ENCODE peak calls at places on chromosomes 13 and 19, in nine cellular contexts. One of them, this sample, is unnamed.
A peak's percentile ranks its signal among the peaks of the same experiment; 100 is the strongest.

GRCh38 chr19:49071860-49072547 is 495 bp downstream of the KCNA7 start:
- DNase-seq in neural crest cell: peak; percentile 46
- DNase-seq in A549: no peak
- DNase-seq in activated CD8-positive, alpha-beta memory T cell treated with anti-CD3 and anti-CD28 coated beads for 4 hours: no peak
- DNase-seq in NAMALWA: no peak
- DNase-seq in fibroblast of mammary gland: no peak
- DNase-seq in COLO829: no peak
- DNase-seq in activated CD4-positive, alpha-beta T cell treated with anti-CD3 and anti-CD28 coated beads, Interleukin-2, amount 50 U/mL, for 1 hour: no peak
- DNase-seq in stimulated activated CD4-positive, alpha-beta T cell treated with anti-CD3 and anti-CD28 coated beads, TNF-alpha, amount 100 ng/mL, for 48 hours: no peak
- DNase-seq in this sample: no peak

GRCh38 chr13:41780736-41781708 is 179.9 kb downstream of the VWA8 start:
- DNase-seq in fibroblast of mammary gland: peak; percentile 77
- DNase-seq in activated CD8-positive, alpha-beta memory T cell treated with anti-CD3 and anti-CD28 coated beads for 4 hours: no peak
- DNase-seq in stimulated activated CD4-positive, alpha-beta T cell treated with anti-CD3 and anti-CD28 coated beads, TNF-alpha, amount 100 ng/mL, for 48 hours: no peak
- DNase-seq in NAMALWA: no peak
- DNase-seq in COLO829: peak; percentile 57
- DNase-seq in neural crest cell: no peak
- DNase-seq in activated CD4-positive, alpha-beta T cell treated with anti-CD3 and anti-CD28 coated beads, Interleukin-2, amount 50 U/mL, for 1 hour: no peak
- DNase-seq in A549: peak; percentile 19
- DNase-seq in this sample: no peak

GRCh38 chr13:105773887-105774538 is 761.4 kb downstream of the EFNB2 start:
- DNase-seq in NAMALWA: no peak
- DNase-seq in stimulated activated CD4-positive, alpha-beta T cell treated with anti-CD3 and anti-CD28 coated beads, TNF-alpha, amount 100 ng/mL, for 48 hours: no peak
- DNase-seq in activated CD8-positive, alpha-beta memory T cell treated with anti-CD3 and anti-CD28 coated beads for 4 hours: no peak
- DNase-seq in fibroblast of mammary gland: peak; percentile 4
- DNase-seq in neural crest cell: no peak
- DNase-seq in A549: peak; percentile 33
- DNase-seq in COLO829: peak; percentile 20
- DNase-seq in activated CD4-positive, alpha-beta T cell treated with anti-CD3 and anti-CD28 coated beads, Interleukin-2, amount 50 U/mL, for 1 hour: no peak
- DNase-seq in this sample: no peak

GRCh38 chr19:3868770-3869456 is at the start of gene ZFR2:
- DNase-seq in NAMALWA: peak; percentile 64
- DNase-seq in COLO829: no peak
- DNase-seq in stimulated activated CD4-positive, alpha-beta T cell treated with anti-CD3 and anti-CD28 coated beads, TNF-alpha, amount 100 ng/mL, for 48 hours: peak; percentile 4
- DNase-seq in activated CD4-positive, alpha-beta T cell treated with anti-CD3 and anti-CD28 coated beads, Interleukin-2, amount 50 U/mL, for 1 hour: peak; percentile 16
- DNase-seq in A549: peak; percentile 22
- DNase-seq in fibroblast of mammary gland: no peak
- DNase-seq in neural crest cell: peak; percentile 20
- DNase-seq in activated CD8-positive, alpha-beta memory T cell treated with anti-CD3 and anti-CD28 coated beads for 4 hours: no peak
- DNase-seq in this sample: peak; percentile 59

GRCh38 chr13:111267205-111267604 is 53.2 kb upstream of the TEX29 start:
- DNase-seq in NAMALWA: no peak
- DNase-seq in activated CD8-positive, alpha-beta memory T cell treated with anti-CD3 and anti-CD28 coated beads for 4 hours: no peak
- DNase-seq in activated CD4-positive, alpha-beta T cell treated with anti-CD3 and anti-CD28 coated beads, Interleukin-2, amount 50 U/mL, for 1 hour: no peak
- DNase-seq in A549: no peak
- DNase-seq in stimulated activated CD4-positive, alpha-beta T cell treated with anti-CD3 and anti-CD28 coated beads, TNF-alpha, amount 100 ng/mL, for 48 hours: no peak
- DNase-seq in fibroblast of mammary gland: no peak
- DNase-seq in neural crest cell: no peak
- DNase-seq in COLO829: no peak
- DNase-seq in this sample: no peak

GRCh38 chr13:108962652-108963051 is 333.2 kb downstream of the MYO16 start:
- DNase-seq in fibroblast of mammary gland: no peak
- DNase-seq in NAMALWA: no peak
- DNase-seq in stimulated activated CD4-positive, alpha-beta T cell treated with anti-CD3 and anti-CD28 coated beads, TNF-alpha, amount 100 ng/mL, for 48 hours: no peak
- DNase-seq in neural crest cell: no peak
- DNase-seq in COLO829: no peak
- DNase-seq in A549: peak; percentile 22
- DNase-seq in activated CD4-positive, alpha-beta T cell treated with anti-CD3 and anti-CD28 coated beads, Interleukin-2, amount 50 U/mL, for 1 hour: no peak
- DNase-seq in activated CD8-positive, alpha-beta memory T cell treated with anti-CD3 and anti-CD28 coated beads for 4 hours: no peak
- DNase-seq in this sample: no peak

GRCh38 chr13:92487238-92487637 is 739.4 kb upstream of the GPC6 start:
- DNase-seq in activated CD8-positive, alpha-beta memory T cell treated with anti-CD3 and anti-CD28 coated beads for 4 hours: no peak
- DNase-seq in A549: no peak
- DNase-seq in NAMALWA: no peak
- DNase-seq in activated CD4-positive, alpha-beta T cell treated with anti-CD3 and anti-CD28 coated beads, Interleukin-2, amount 50 U/mL, for 1 hour: no peak
- DNase-seq in COLO829: no peak
- DNase-seq in neural crest cell: no peak
- DNase-seq in stimulated activated CD4-positive, alpha-beta T cell treated with anti-CD3 and anti-CD28 coated beads, TNF-alpha, amount 100 ng/mL, for 48 hours: no peak
- DNase-seq in fibroblast of mammary gland: no peak
- DNase-seq in this sample: no peak

GRCh38 chr19:27966390-27966816 is 1246.5 kb downstream of the UQCRFS1 start:
- DNase-seq in NAMALWA: peak; percentile 53
- DNase-seq in activated CD8-positive, alpha-beta memory T cell treated with anti-CD3 and anti-CD28 coated beads for 4 hours: no peak
- DNase-seq in fibroblast of mammary gland: peak; percentile 27
- DNase-seq in A549: peak; percentile 31
- DNase-seq in neural crest cell: no peak
- DNase-seq in activated CD4-positive, alpha-beta T cell treated with anti-CD3 and anti-CD28 coated beads, Interleukin-2, amount 50 U/mL, for 1 hour: no peak
- DNase-seq in COLO829: peak; percentile 24
- DNase-seq in stimulated activated CD4-positive, alpha-beta T cell treated with anti-CD3 and anti-CD28 coated beads, TNF-alpha, amount 100 ng/mL, for 48 hours: no peak
- DNase-seq in this sample: no peak

GRCh38 chr13:105442941-105443340 is 1092.5 kb downstream of the EFNB2 start:
- DNase-seq in activated CD4-positive, alpha-beta T cell treated with anti-CD3 and anti-CD28 coated beads, Interleukin-2, amount 50 U/mL, for 1 hour: no peak
- DNase-seq in fibroblast of mammary gland: peak; percentile 99
- DNase-seq in NAMALWA: no peak
- DNase-seq in activated CD8-positive, alpha-beta memory T cell treated with anti-CD3 and anti-CD28 coated beads for 4 hours: no peak
- DNase-seq in COLO829: peak; percentile 63
- DNase-seq in A549: peak; percentile 87
- DNase-seq in neural crest cell: no peak
- DNase-seq in stimulated activated CD4-positive, alpha-beta T cell treated with anti-CD3 and anti-CD28 coated beads, TNF-alpha, amount 100 ng/mL, for 48 hours: no peak
- DNase-seq in this sample: no peak

GRCh38 chr19:48926909-48927308 is 6.6 kb upstream of the DHDH start:
- DNase-seq in activated CD8-positive, alpha-beta memory T cell treated with anti-CD3 and anti-CD28 coated beads for 4 hours: no peak
- DNase-seq in A549: peak; percentile 87
- DNase-seq in neural crest cell: no peak
- DNase-seq in NAMALWA: no peak
- DNase-seq in fibroblast of mammary gland: peak; percentile 100
- DNase-seq in stimulated activated CD4-positive, alpha-beta T cell treated with anti-CD3 and anti-CD28 coated beads, TNF-alpha, amount 100 ng/mL, for 48 hours: no peak
- DNase-seq in activated CD4-positive, alpha-beta T cell treated with anti-CD3 and anti-CD28 coated beads, Interleukin-2, amount 50 U/mL, for 1 hour: no peak
- DNase-seq in COLO829: peak; percentile 97
- DNase-seq in this sample: no peak

GRCh38 chr19:42099336-42099925 is 23.5 kb downstream of the ZNF574 start:
- DNase-seq in stimulated activated CD4-positive, alpha-beta T cell treated with anti-CD3 and anti-CD28 coated beads, TNF-alpha, amount 100 ng/mL, for 48 hours: no peak
- DNase-seq in A549: no peak
- DNase-seq in activated CD8-positive, alpha-beta memory T cell treated with anti-CD3 and anti-CD28 coated beads for 4 hours: no peak
- DNase-seq in NAMALWA: no peak
- DNase-seq in neural crest cell: no peak
- DNase-seq in fibroblast of mammary gland: no peak
- DNase-seq in COLO829: no peak
- DNase-seq in activated CD4-positive, alpha-beta T cell treated with anti-CD3 and anti-CD28 coated beads, Interleukin-2, amount 50 U/mL, for 1 hour: no peak
- DNase-seq in this sample: no peak

GRCh38 chr13:49300716-49301589 is 53.2 kb downstream of the CDADC1 start:
- DNase-seq in activated CD4-positive, alpha-beta T cell treated with anti-CD3 and anti-CD28 coated beads, Interleukin-2, amount 50 U/mL, for 1 hour: peak; percentile 51
- DNase-seq in A549: peak; percentile 66
- DNase-seq in neural crest cell: peak; percentile 28
- DNase-seq in NAMALWA: peak; percentile 90
- DNase-seq in fibroblast of mammary gland: peak; percentile 79
- DNase-seq in activated CD8-positive, alpha-beta memory T cell treated with anti-CD3 and anti-CD28 coated beads for 4 hours: peak; percentile 45
- DNase-seq in COLO829: peak; percentile 72
- DNase-seq in stimulated activated CD4-positive, alpha-beta T cell treated with anti-CD3 and anti-CD28 coated beads, TNF-alpha, amount 100 ng/mL, for 48 hours: peak; percentile 23
- DNase-seq in this sample: peak; percentile 88

GRCh38 chr13:35086667-35087066 is 144.6 kb downstream of the NBEA start:
- DNase-seq in NAMALWA: no peak
- DNase-seq in activated CD8-positive, alpha-beta memory T cell treated with anti-CD3 and anti-CD28 coated beads for 4 hours: no peak
- DNase-seq in activated CD4-positive, alpha-beta T cell treated with anti-CD3 and anti-CD28 coated beads, Interleukin-2, amount 50 U/mL, for 1 hour: no peak
- DNase-seq in neural crest cell: no peak
- DNase-seq in A549: no peak
- DNase-seq in fibroblast of mammary gland: peak; percentile 2
- DNase-seq in stimulated activated CD4-positive, alpha-beta T cell treated with anti-CD3 and anti-CD28 coated beads, TNF-alpha, amount 100 ng/mL, for 48 hours: no peak
- DNase-seq in COLO829: no peak
- DNase-seq in this sample: peak; percentile 27

GRCh38 chr13:42378383-42378780 is 106.4 kb downstream of the AKAP11 start:
- DNase-seq in stimulated activated CD4-positive, alpha-beta T cell treated with anti-CD3 and anti-CD28 coated beads, TNF-alpha, amount 100 ng/mL, for 48 hours: no peak
- DNase-seq in A549: no peak
- DNase-seq in NAMALWA: no peak
- DNase-seq in activated CD8-positive, alpha-beta memory T cell treated with anti-CD3 and anti-CD28 coated beads for 4 hours: no peak
- DNase-seq in neural crest cell: no peak
- DNase-seq in COLO829: no peak
- DNase-seq in fibroblast of mammary gland: no peak
- DNase-seq in activated CD4-positive, alpha-beta T cell treated with anti-CD3 and anti-CD28 coated beads, Interleukin-2, amount 50 U/mL, for 1 hour: no peak
- DNase-seq in this sample: no peak

GRCh38 chr13:80177327-80177726 is 163.6 kb downstream of the SPRY2 start:
- DNase-seq in NAMALWA: no peak
- DNase-seq in COLO829: no peak
- DNase-seq in fibroblast of mammary gland: no peak
- DNase-seq in stimulated activated CD4-positive, alpha-beta T cell treated with anti-CD3 and anti-CD28 coated beads, TNF-alpha, amount 100 ng/mL, for 48 hours: no peak
- DNase-seq in A549: no peak
- DNase-seq in activated CD4-positive, alpha-beta T cell treated with anti-CD3 and anti-CD28 coated beads, Interleukin-2, amount 50 U/mL, for 1 hour: no peak
- DNase-seq in neural crest cell: no peak
- DNase-seq in activated CD8-positive, alpha-beta memory T cell treated with anti-CD3 and anti-CD28 coated beads for 4 hours: no peak
- DNase-seq in this sample: no peak

GRCh38 chr13:113411216-113412023 is 41.9 kb downstream of the ADPRHL1 start:
- DNase-seq in activated CD8-positive, alpha-beta memory T cell treated with anti-CD3 and anti-CD28 coated beads for 4 hours: no peak
- DNase-seq in activated CD4-positive, alpha-beta T cell treated with anti-CD3 and anti-CD28 coated beads, Interleukin-2, amount 50 U/mL, for 1 hour: no peak
- DNase-seq in neural crest cell: no peak
- DNase-seq in COLO829: no peak
- DNase-seq in stimulated activated CD4-positive, alpha-beta T cell treated with anti-CD3 and anti-CD28 coated beads, TNF-alpha, amount 100 ng/mL, for 48 hours: no peak
- DNase-seq in fibroblast of mammary gland: peak; percentile 99
- DNase-seq in A549: peak; percentile 63
- DNase-seq in NAMALWA: no peak
- DNase-seq in this sample: no peak

GRCh38 chr19:799076-799881 is 2.0 kb downstream of the PTBP1 start:
- DNase-seq in activated CD8-positive, alpha-beta memory T cell treated with anti-CD3 and anti-CD28 coated beads for 4 hours: no peak
- DNase-seq in COLO829: no peak
- DNase-seq in A549: no peak
- DNase-seq in fibroblast of mammary gland: peak; percentile 53
- DNase-seq in stimulated activated CD4-positive, alpha-beta T cell treated with anti-CD3 and anti-CD28 coated beads, TNF-alpha, amount 100 ng/mL, for 48 hours: no peak
- DNase-seq in activated CD4-positive, alpha-beta T cell treated with anti-CD3 and anti-CD28 coated beads, Interleukin-2, amount 50 U/mL, for 1 hour: no peak
- DNase-seq in neural crest cell: peak; percentile 35
- DNase-seq in NAMALWA: no peak
- DNase-seq in this sample: peak; percentile 39

GRCh38 chr19:44738603-44739585 is 9.6 kb upstream of the BCL3 start:
- DNase-seq in stimulated activated CD4-positive, alpha-beta T cell treated with anti-CD3 and anti-CD28 coated beads, TNF-alpha, amount 100 ng/mL, for 48 hours: no peak
- DNase-seq in COLO829: no peak
- DNase-seq in activated CD4-positive, alpha-beta T cell treated with anti-CD3 and anti-CD28 coated beads, Interleukin-2, amount 50 U/mL, for 1 hour: no peak
- DNase-seq in fibroblast of mammary gland: no peak
- DNase-seq in NAMALWA: no peak
- DNase-seq in activated CD8-positive, alpha-beta memory T cell treated with anti-CD3 and anti-CD28 coated beads for 4 hours: no peak
- DNase-seq in A549: peak; percentile 96
- DNase-seq in neural crest cell: no peak
- DNase-seq in this sample: no peak

GRCh38 chr19:10896851-10897526 is 25.6 kb downstream of the CARM1 start:
- DNase-seq in activated CD8-positive, alpha-beta memory T cell treated with anti-CD3 and anti-CD28 coated beads for 4 hours: no peak
- DNase-seq in NAMALWA: no peak
- DNase-seq in activated CD4-positive, alpha-beta T cell treated with anti-CD3 and anti-CD28 coated beads, Interleukin-2, amount 50 U/mL, for 1 hour: no peak
- DNase-seq in fibroblast of mammary gland: no peak
- DNase-seq in stimulated activated CD4-positive, alpha-beta T cell treated with anti-CD3 and anti-CD28 coated beads, TNF-alpha, amount 100 ng/mL, for 48 hours: no peak
- DNase-seq in neural crest cell: no peak
- DNase-seq in A549: peak; percentile 30
- DNase-seq in COLO829: no peak
- DNase-seq in this sample: peak; percentile 89

GRCh38 chr13:26037302-26037701 is 14.5 kb downstream of the SHISA2 start:
- DNase-seq in activated CD4-positive, alpha-beta T cell treated with anti-CD3 and anti-CD28 coated beads, Interleukin-2, amount 50 U/mL, for 1 hour: no peak
- DNase-seq in COLO829: no peak
- DNase-seq in stimulated activated CD4-positive, alpha-beta T cell treated with anti-CD3 and anti-CD28 coated beads, TNF-alpha, amount 100 ng/mL, for 48 hours: no peak
- DNase-seq in fibroblast of mammary gland: no peak
- DNase-seq in NAMALWA: peak; percentile 62
- DNase-seq in A549: peak; percentile 19
- DNase-seq in neural crest cell: peak; percentile 43
- DNase-seq in activated CD8-positive, alpha-beta memory T cell treated with anti-CD3 and anti-CD28 coated beads for 4 hours: no peak
- DNase-seq in this sample: peak; percentile 59

GRCh38 chr13:76991796-76992547 is at the start of gene CLN5:
- DNase-seq in neural crest cell: peak; percentile 73
- DNase-seq in fibroblast of mammary gland: peak; percentile 85
- DNase-seq in activated CD4-positive, alpha-beta T cell treated with anti-CD3 and anti-CD28 coated beads, Interleukin-2, amount 50 U/mL, for 1 hour: peak; percentile 94
- DNase-seq in NAMALWA: peak; percentile 98
- DNase-seq in activated CD8-positive, alpha-beta memory T cell treated with anti-CD3 and anti-CD28 coated beads for 4 hours: peak; percentile 85
- DNase-seq in A549: peak; percentile 90
- DNase-seq in stimulated activated CD4-positive, alpha-beta T cell treated with anti-CD3 and anti-CD28 coated beads, TNF-alpha, amount 100 ng/mL, for 48 hours: peak; percentile 85
- DNase-seq in COLO829: peak; percentile 78
- DNase-seq in this sample: peak; percentile 94

GRCh38 chr13:94344126-94344863 is 135.2 kb downstream of the DCT start:
- DNase-seq in fibroblast of mammary gland: peak; percentile 71
- DNase-seq in stimulated activated CD4-positive, alpha-beta T cell treated with anti-CD3 and anti-CD28 coated beads, TNF-alpha, amount 100 ng/mL, for 48 hours: no peak
- DNase-seq in COLO829: no peak
- DNase-seq in activated CD8-positive, alpha-beta memory T cell treated with anti-CD3 and anti-CD28 coated beads for 4 hours: no peak
- DNase-seq in activated CD4-positive, alpha-beta T cell treated with anti-CD3 and anti-CD28 coated beads, Interleukin-2, amount 50 U/mL, for 1 hour: no peak
- DNase-seq in A549: no peak
- DNase-seq in neural crest cell: no peak
- DNase-seq in NAMALWA: no peak
- DNase-seq in this sample: peak; percentile 59

GRCh38 chr13:102812616-102813287 is 13.8 kb downstream of the BIVM start:
- DNase-seq in COLO829: no peak
- DNase-seq in activated CD8-positive, alpha-beta memory T cell treated with anti-CD3 and anti-CD28 coated beads for 4 hours: no peak
- DNase-seq in activated CD4-positive, alpha-beta T cell treated with anti-CD3 and anti-CD28 coated beads, Interleukin-2, amount 50 U/mL, for 1 hour: no peak
- DNase-seq in fibroblast of mammary gland: no peak
- DNase-seq in NAMALWA: no peak
- DNase-seq in A549: no peak
- DNase-seq in stimulated activated CD4-positive, alpha-beta T cell treated with anti-CD3 and anti-CD28 coated beads, TNF-alpha, amount 100 ng/mL, for 48 hours: no peak
- DNase-seq in neural crest cell: no peak
- DNase-seq in this sample: no peak

GRCh38 chr19:12783849-12784393 is 7.4 kb upstream of the JUNB start:
- DNase-seq in activated CD8-positive, alpha-beta memory T cell treated with anti-CD3 and anti-CD28 coated beads for 4 hours: no peak
- DNase-seq in activated CD4-positive, alpha-beta T cell treated with anti-CD3 and anti-CD28 coated beads, Interleukin-2, amount 50 U/mL, for 1 hour: no peak
- DNase-seq in stimulated activated CD4-positive, alpha-beta T cell treated with anti-CD3 and anti-CD28 coated beads, TNF-alpha, amount 100 ng/mL, for 48 hours: no peak
- DNase-seq in A549: peak; percentile 87
- DNase-seq in fibroblast of mammary gland: no peak
- DNase-seq in NAMALWA: no peak
- DNase-seq in COLO829: no peak
- DNase-seq in neural crest cell: no peak
- DNase-seq in this sample: no peak

GRCh38 chr13:60431108-60431700 is 34.2 kb downstream of the TDRD3 start:
- DNase-seq in fibroblast of mammary gland: peak; percentile 76
- DNase-seq in A549: peak; percentile 60
- DNase-seq in activated CD8-positive, alpha-beta memory T cell treated with anti-CD3 and anti-CD28 coated beads for 4 hours: no peak
- DNase-seq in neural crest cell: no peak
- DNase-seq in activated CD4-positive, alpha-beta T cell treated with anti-CD3 and anti-CD28 coated beads, Interleukin-2, amount 50 U/mL, for 1 hour: no peak
- DNase-seq in stimulated activated CD4-positive, alpha-beta T cell treated with anti-CD3 and anti-CD28 coated beads, TNF-alpha, amount 100 ng/mL, for 48 hours: no peak
- DNase-seq in NAMALWA: peak; percentile 88
- DNase-seq in COLO829: peak; percentile 46
- DNase-seq in this sample: peak; percentile 63

GRCh38 chr19:38838208-38838985 is 6.8 kb upstream of the ECH1 start:
- DNase-seq in activated CD4-positive, alpha-beta T cell treated with anti-CD3 and anti-CD28 coated beads, Interleukin-2, amount 50 U/mL, for 1 hour: no peak
- DNase-seq in fibroblast of mammary gland: no peak
- DNase-seq in A549: peak; percentile 62
- DNase-seq in NAMALWA: no peak
- DNase-seq in stimulated activated CD4-positive, alpha-beta T cell treated with anti-CD3 and anti-CD28 coated beads, TNF-alpha, amount 100 ng/mL, for 48 hours: no peak
- DNase-seq in activated CD8-positive, alpha-beta memory T cell treated with anti-CD3 and anti-CD28 coated beads for 4 hours: peak; percentile 20
- DNase-seq in neural crest cell: no peak
- DNase-seq in COLO829: no peak
- DNase-seq in this sample: no peak

GRCh38 chr19:18507021-18507726 is 14.7 kb downstream of the ELL start:
- DNase-seq in activated CD4-positive, alpha-beta T cell treated with anti-CD3 and anti-CD28 coated beads, Interleukin-2, amount 50 U/mL, for 1 hour: peak; percentile 18
- DNase-seq in activated CD8-positive, alpha-beta memory T cell treated with anti-CD3 and anti-CD28 coated beads for 4 hours: no peak
- DNase-seq in A549: no peak
- DNase-seq in NAMALWA: no peak
- DNase-seq in fibroblast of mammary gland: no peak
- DNase-seq in COLO829: no peak
- DNase-seq in stimulated activated CD4-positive, alpha-beta T cell treated with anti-CD3 and anti-CD28 coated beads, TNF-alpha, amount 100 ng/mL, for 48 hours: no peak
- DNase-seq in neural crest cell: no peak
- DNase-seq in this sample: no peak

GRCh38 chr19:16902545-16902944 is 13.7 kb downstream of the F2RL3 start:
- DNase-seq in fibroblast of mammary gland: no peak
- DNase-seq in COLO829: no peak
- DNase-seq in activated CD8-positive, alpha-beta memory T cell treated with anti-CD3 and anti-CD28 coated beads for 4 hours: no peak
- DNase-seq in A549: no peak
- DNase-seq in stimulated activated CD4-positive, alpha-beta T cell treated with anti-CD3 and anti-CD28 coated beads, TNF-alpha, amount 100 ng/mL, for 48 hours: no peak
- DNase-seq in activated CD4-positive, alpha-beta T cell treated with anti-CD3 and anti-CD28 coated beads, Interleukin-2, amount 50 U/mL, for 1 hour: no peak
- DNase-seq in NAMALWA: no peak
- DNase-seq in neural crest cell: no peak
- DNase-seq in this sample: no peak

GRCh38 chr19:40807147-40808020 is 8.4 kb downstream of the EGLN2 start:
- DNase-seq in activated CD8-positive, alpha-beta memory T cell treated with anti-CD3 and anti-CD28 coated beads for 4 hours: no peak
- DNase-seq in activated CD4-positive, alpha-beta T cell treated with anti-CD3 and anti-CD28 coated beads, Interleukin-2, amount 50 U/mL, for 1 hour: no peak
- DNase-seq in stimulated activated CD4-positive, alpha-beta T cell treated with anti-CD3 and anti-CD28 coated beads, TNF-alpha, amount 100 ng/mL, for 48 hours: no peak
- DNase-seq in A549: peak; percentile 78
- DNase-seq in neural crest cell: no peak
- DNase-seq in NAMALWA: no peak
- DNase-seq in fibroblast of mammary gland: no peak
- DNase-seq in COLO829: no peak
- DNase-seq in this sample: no peak

GRCh38 chr13:72424059-72424458 is 303.4 kb downstream of the MZT1 start:
- DNase-seq in COLO829: no peak
- DNase-seq in stimulated activated CD4-positive, alpha-beta T cell treated with anti-CD3 and anti-CD28 coated beads, TNF-alpha, amount 100 ng/mL, for 48 hours: no peak
- DNase-seq in fibroblast of mammary gland: no peak
- DNase-seq in A549: no peak
- DNase-seq in neural crest cell: no peak
- DNase-seq in activated CD8-positive, alpha-beta memory T cell treated with anti-CD3 and anti-CD28 coated beads for 4 hours: no peak
- DNase-seq in activated CD4-positive, alpha-beta T cell treated with anti-CD3 and anti-CD28 coated beads, Interleukin-2, amount 50 U/mL, for 1 hour: no peak
- DNase-seq in NAMALWA: no peak
- DNase-seq in this sample: no peak

GRCh38 chr13:43195551-43195950 is 172.2 kb downstream of the DNAJC15 start:
- DNase-seq in activated CD8-positive, alpha-beta memory T cell treated with anti-CD3 and anti-CD28 coated beads for 4 hours: no peak
- DNase-seq in activated CD4-positive, alpha-beta T cell treated with anti-CD3 and anti-CD28 coated beads, Interleukin-2, amount 50 U/mL, for 1 hour: no peak
- DNase-seq in NAMALWA: no peak
- DNase-seq in stimulated activated CD4-positive, alpha-beta T cell treated with anti-CD3 and anti-CD28 coated beads, TNF-alpha, amount 100 ng/mL, for 48 hours: no peak
- DNase-seq in fibroblast of mammary gland: no peak
- DNase-seq in neural crest cell: no peak
- DNase-seq in A549: no peak
- DNase-seq in COLO829: no peak
- DNase-seq in this sample: peak; percentile 15